ENCODE peak calls at places on chromosomes 7 and 10, in eight cellular contexts. Z is bronchial epithelial cell, J is DND-41, C is cardiac muscle cell, P is H1, A is right lobe of liver, E is Peyer's patch, G is thoracic aorta. M is an unnamed sample.

GRCh38 chr10:22335204-22335956 is 9.9 kb upstream of the SPAG6 start:
- DNase-seq in E (peak), G (no peak), C (peak), A (peak), J (no peak), P (peak), Z (no peak), M (peak)

GRCh38 chr10:117165557-117166419 is 27.7 kb upstream of the VAX1 start:
- DNase-seq in Z (no peak), C (peak), J (no peak), G (no peak), E (peak), P (peak), A (peak), M (peak)

GRCh38 chr7:36440880-36441279 is 51.2 kb downstream of the ANLN start:
- DNase-seq in J (no peak), E (no peak), C (peak), Z (peak), G (no peak), P (no peak), A (no peak), M (no peak)

GRCh38 chr7:79118143-79118542 is 335.3 kb downstream of the MAGI2 start:
- DNase-seq in Z (peak), E (no peak), J (no peak), P (no peak), G (no peak), A (no peak), C (no peak), M (no peak)

GRCh38 chr10:57628592-57629284 is 639.0 kb downstream of the IPMK start:
- DNase-seq in J (no peak), A (no peak), Z (no peak), G (no peak), C (no peak), P (no peak), E (no peak), M (no peak)

GRCh38 chr10:69723653-69724052 is 78.1 kb upstream of the COL13A1 start:
- DNase-seq in C (no peak), Z (no peak), G (no peak), E (no peak), P (no peak), A (no peak), J (no peak), M (no peak)

GRCh38 chr10:85648279-85648754 is 718.3 kb downstream of the GRID1 start:
- DNase-seq in P (no peak), J (no peak), A (no peak), Z (peak), G (no peak), C (no peak), E (no peak), M (no peak)

GRCh38 chr7:15751191-15751701 is 64.8 kb upstream of the MEOX2 start:
- DNase-seq in A (no peak), P (no peak), C (no peak), J (no peak), G (no peak), E (no peak), Z (no peak), M (no peak)

GRCh38 chr10:59265140-59265539 is 88.7 kb downstream of the PHYHIPL start:
- DNase-seq in E (no peak), P (no peak), A (no peak), G (no peak), J (no peak), C (no peak), Z (no peak), M (no peak)

GRCh38 chr7:123024989-123025758 is 29.7 kb upstream of the TAS2R16 start:
- DNase-seq in G (no peak), E (no peak), P (no peak), J (no peak), Z (peak), A (no peak), C (peak), M (no peak)

GRCh38 chr7:1941464-1942025 is 271.5 kb downstream of the ELFN1 start:
- DNase-seq in P (no peak), E (peak), C (no peak), A (peak), G (no peak), Z (no peak), J (no peak), M (no peak)

DNA sequence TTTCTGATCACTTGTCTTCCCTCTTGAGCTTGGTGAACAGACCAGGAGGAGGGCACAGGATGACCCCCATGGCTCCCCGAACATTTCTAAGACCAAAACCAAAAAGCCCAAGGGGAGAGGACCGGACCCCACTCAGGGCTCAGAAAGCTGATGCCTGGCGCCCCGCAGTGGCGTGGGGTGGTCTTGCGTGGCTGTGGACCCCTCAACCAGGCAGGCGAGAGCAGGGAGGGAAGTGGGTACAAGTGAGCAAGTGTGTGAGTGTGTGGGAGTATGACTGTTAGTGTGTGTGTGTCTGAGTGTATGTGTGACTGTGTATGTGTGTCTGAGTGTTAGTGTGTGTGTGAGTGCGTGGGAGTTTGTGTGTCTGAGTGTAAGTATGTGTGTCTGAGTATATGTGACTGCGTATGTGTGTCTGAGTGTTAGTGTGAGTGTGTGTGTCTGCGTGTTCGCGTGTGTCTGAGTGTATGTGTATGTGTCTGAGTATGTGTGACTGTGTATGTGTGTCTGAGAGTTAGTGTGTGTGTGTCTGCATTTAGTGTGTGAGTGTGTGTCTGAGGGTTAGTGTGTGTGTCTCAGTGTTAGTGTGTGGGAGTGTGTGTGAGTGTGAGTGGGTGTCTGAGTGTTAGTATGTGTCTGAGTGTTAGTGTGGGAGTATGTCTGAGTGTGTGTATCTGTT is 34.0 kb upstream of the INSIG1 start:
- DNase-seq in P (peak), A (no peak), E (peak), Z (no peak), J (no peak), G (no peak), C (peak), M (no peak)
- TF ChIP-seq CTCF in P (peak), A (no peak), E (no peak), Z (no peak), J (peak), G (no peak), C (no peak), M (no peak)

GRCh38 chr7:131883769-131884168 is 327.3 kb upstream of the PODXL start:
- DNase-seq in E (no peak), Z (no peak), A (no peak), P (no peak), J (no peak), G (no peak), C (no peak), M (no peak)

GRCh38 chr7:131880078-131880477 is 323.6 kb upstream of the PODXL start:
- DNase-seq in A (no peak), E (no peak), C (no peak), Z (no peak), J (no peak), P (no peak), G (no peak), M (no peak)

GRCh38 chr7:131879424-131879823 is 323.0 kb upstream of the PODXL start:
- DNase-seq in C (no peak), E (no peak), G (no peak), P (no peak), J (no peak), A (no peak), Z (no peak), M (no peak)

GRCh38 chr7:131882321-131882720 is 325.9 kb upstream of the PODXL start:
- DNase-seq in E (no peak), A (no peak), P (no peak), C (no peak), G (no peak), Z (no peak), J (no peak), M (no peak)

GRCh38 chr7:131878777-131879176 is 322.3 kb upstream of the PODXL start:
- DNase-seq in G (no peak), J (no peak), C (no peak), E (no peak), A (no peak), Z (peak), P (no peak), M (no peak)
- TF ChIP-seq CTCF in G (no peak), J (no peak), C (no peak), E (no peak), A (no peak), Z (no peak), P (no peak), M (no peak)

DNA sequence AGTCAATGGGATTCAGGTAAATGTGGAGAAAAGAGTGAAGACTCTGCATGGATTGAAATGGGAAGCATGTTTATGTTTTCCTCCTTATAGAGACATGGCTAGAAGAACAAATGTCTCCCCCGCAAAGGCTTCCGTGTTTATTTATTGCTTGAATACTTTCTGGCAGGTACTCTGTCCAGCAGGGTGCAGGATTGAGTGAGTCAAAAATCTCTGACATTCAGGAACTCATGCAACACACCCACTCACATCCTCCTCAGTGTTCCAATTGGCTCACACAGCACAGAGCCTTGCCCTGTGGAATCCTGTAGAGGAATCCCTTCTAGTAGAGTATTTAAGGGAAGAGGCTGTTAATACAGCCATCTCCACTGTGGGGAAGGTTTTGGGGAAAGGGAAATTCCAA is 290.3 kb upstream of the VWC2 start:
- DNase-seq in A (no peak), P (no peak), G (no peak), C (no peak), E (no peak), J (no peak), Z (no peak), M (peak)
- TF ChIP-seq CTCF in A (no peak), P (peak), G (no peak), C (no peak), E (peak), J (peak), Z (no peak), M (no peak)

GRCh38 chr10:13206546-13207443 is 27.4 kb downstream of the UCMA start:
- DNase-seq in P (no peak), G (no peak), C (peak), J (no peak), E (no peak), Z (peak), A (no peak), M (peak)
- TF ChIP-seq CTCF in P (peak), G (peak), C (peak), J (peak), E (peak), Z (peak), A (peak), M (no peak)

GRCh38 chr10:132464256-132465192 is 67.5 kb downstream of the PWWP2B start:
- DNase-seq in A (peak), P (no peak), G (peak), Z (no peak), C (peak), E (peak), J (no peak), M (no peak)

GRCh38 chr10:132462463-132463332 is 65.7 kb downstream of the PWWP2B start:
- DNase-seq in A (peak), C (no peak), P (no peak), Z (no peak), E (peak), G (no peak), J (no peak), M (no peak)

GRCh38 chr10:132465193-132465888 is 68.3 kb downstream of the PWWP2B start:
- DNase-seq in Z (no peak), E (peak), C (no peak), G (no peak), P (no peak), A (peak), J (no peak), M (no peak)

GRCh38 chr10:132461683-132462231 is 64.8 kb downstream of the PWWP2B start:
- DNase-seq in Z (peak), C (no peak), E (peak), P (no peak), G (no peak), A (peak), J (no peak), M (no peak)

DNA sequence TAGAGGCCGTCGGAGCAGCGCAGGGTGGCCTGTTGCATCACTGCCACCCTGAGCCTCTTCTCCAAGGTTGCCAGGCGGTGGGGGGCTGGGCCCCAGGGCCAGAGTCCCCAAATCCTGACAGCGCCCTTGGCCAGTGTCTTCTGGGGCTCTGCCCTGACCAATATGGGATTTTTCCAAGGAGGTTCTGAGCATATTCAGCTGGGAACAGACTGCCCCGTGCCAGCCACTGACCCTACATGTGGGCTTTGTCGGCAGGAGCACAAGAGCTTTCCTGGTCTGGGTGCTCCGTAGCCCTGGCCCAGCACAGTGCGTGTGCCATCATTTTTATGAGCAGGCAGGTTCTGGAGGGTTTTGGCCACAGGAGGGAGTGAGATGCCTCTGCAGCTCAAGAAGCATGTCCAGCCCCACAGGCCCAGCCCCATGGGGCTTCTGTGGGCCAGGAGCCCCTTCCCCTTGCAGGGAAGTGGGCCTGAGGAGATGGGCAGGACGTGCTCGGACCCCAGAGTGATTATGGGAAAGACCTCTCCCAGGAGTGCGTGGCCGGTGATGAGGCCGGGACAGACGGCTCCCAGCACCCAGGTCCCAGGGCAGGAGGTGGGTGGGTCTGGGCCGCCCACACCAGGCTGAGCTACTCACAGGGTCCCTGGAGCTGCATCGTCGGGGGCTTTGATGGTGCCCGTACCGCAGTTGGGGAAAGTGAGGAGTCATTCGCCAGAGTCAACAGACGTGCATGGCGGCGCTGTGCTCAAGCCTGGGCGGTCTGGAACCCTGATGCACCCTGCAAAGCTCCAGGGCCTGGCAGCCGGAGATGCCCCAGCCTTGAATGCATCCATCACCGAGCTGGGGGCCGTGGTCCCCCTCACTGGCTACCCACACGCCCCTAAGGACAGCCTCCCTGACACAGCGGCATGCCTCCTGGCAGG is 66.6 kb downstream of the PWWP2B start:
- DNase-seq in Z (no peak), G (no peak), A (peak), P (no peak), J (no peak), E (peak), C (no peak), M (no peak)
- TF ChIP-seq CTCF in Z (peak), G (peak), A (no peak), P (peak), J (no peak), E (no peak), C (peak), M (no peak)

DNA sequence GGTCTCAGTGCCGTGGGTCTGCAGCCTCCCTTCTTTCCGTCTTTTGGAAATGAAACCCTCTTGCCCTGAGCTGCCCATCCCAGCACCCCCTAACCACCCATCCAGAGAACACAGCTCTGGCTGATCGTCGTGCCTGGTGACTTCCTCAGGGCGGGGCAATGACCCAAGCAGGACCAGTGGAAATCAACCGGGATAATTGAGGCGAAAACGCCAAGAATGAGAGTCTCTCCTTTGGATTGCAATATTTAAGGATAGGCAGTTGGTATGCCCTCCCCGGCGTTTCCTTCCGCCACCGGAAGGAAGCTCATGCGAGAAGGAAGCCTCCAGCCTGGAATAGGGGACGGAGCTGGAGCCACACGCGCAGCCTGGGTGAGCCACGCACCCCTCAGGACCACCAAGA is 73.7 kb upstream of the PFKP start:
- DNase-seq in G (no peak), Z (no peak), A (no peak), C (no peak), E (no peak), J (no peak), P (no peak), M (no peak)
- TF ChIP-seq CTCF in G (no peak), Z (no peak), A (no peak), C (no peak), E (no peak), J (no peak), P (no peak), M (no peak)

DNA sequence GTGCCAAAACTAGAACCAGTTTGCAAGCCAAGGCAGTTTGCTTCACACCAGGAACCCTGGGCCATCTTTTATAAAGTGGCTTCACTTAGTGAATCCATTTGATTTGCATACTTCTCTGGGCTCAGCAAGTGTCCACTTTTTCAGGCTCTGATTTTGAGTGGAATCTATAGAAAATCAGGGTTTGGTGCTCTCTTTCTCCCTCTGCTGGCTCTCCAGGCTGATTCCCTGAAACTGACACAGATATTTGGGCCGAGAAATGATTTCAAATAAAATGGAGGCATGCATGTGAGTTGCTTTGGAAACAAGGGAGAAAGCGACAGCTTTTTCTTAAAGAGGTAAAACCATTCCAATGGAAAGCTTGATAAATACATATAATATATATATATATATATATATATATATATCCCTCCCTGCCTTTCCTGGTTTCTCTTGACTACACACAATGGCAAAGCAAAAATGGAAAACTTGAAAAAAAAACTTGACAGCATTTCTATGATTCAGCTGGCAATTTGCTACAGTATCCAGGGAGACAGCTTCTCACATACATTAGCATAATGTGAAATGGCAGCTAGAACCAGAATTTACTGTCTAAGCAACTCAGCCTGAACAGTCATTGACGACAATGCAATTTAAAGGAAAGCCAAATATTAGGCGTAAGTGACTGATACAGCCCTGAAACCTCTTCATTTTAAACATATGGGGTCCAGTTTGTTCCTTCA is 188.4 kb downstream of the TMEM178B start:
- DNase-seq in P (no peak), C (no peak), J (no peak), E (no peak), Z (no peak), A (no peak), G (no peak), M (no peak)
- TF ChIP-seq CTCF in P (peak), C (no peak), J (no peak), E (no peak), Z (no peak), A (no peak), G (no peak), M (no peak)

GRCh38 chr10:71982269-71983178 is 18.3 kb downstream of the CHST3 start:
- DNase-seq in P (no peak), J (no peak), Z (no peak), E (no peak), A (no peak), C (no peak), G (no peak), M (no peak)
- TF ChIP-seq CTCF in P (peak), J (peak), Z (peak), E (no peak), A (no peak), C (no peak), G (no peak), M (no peak)

M was measured in activated CD8-positive, alpha-beta T cell treated with anti-CD3 and anti-CD28 coated beads for 36 hours.